ENCODE peak calls at places on chromosomes 2 and 18, in four cellular contexts. Z is neural progenitor cell, L is right cardiac atrium, B is neuronal stem cell. J is an unnamed sample.
A peak's percentile ranks its signal among the peaks of the same experiment; 100 is the strongest.

GRCh38 chr2:37551783-37552182 is 119.7 kb downstream of the CDC42EP3 start:
- DNase-seq in L (no peak), Z (no peak), B (no peak), J (no peak)

GRCh38 chr2:144431384-144431783 is 88.5 kb downstream of the ZEB2 start:
- DNase-seq in B (no peak), L (peak; percentile 26), Z (peak; percentile 54), J (peak; percentile 93)

GRCh38 chr2:201122276-201122675 is 6.3 kb downstream of the CFLAR start:
- DNase-seq in B (no peak), L (no peak), Z (no peak), J (no peak)

GRCh38 chr2:3659447-3660432 is 1.7 kb downstream of the ALLC start:
- DNase-seq in Z (no peak), L (peak; percentile 80), B (no peak), J (no peak)

GRCh38 chr2:167404896-167405295 is 516.6 kb downstream of the XIRP2 start:
- DNase-seq in B (no peak), Z (no peak), L (no peak), J (no peak)

GRCh38 chr2:26889796-26890195 is 41.9 kb downstream of the DPYSL5 start:
- DNase-seq in L (no peak), B (no peak), Z (no peak), J (no peak)

GRCh38 chr2:5921081-5921642 is 229.0 kb downstream of the SOX11 start:
- DNase-seq in B (no peak), L (peak; percentile 50), Z (no peak), J (no peak)

GRCh38 chr2:36337354-36337753 is 18.2 kb upstream of the CRIM1 start:
- DNase-seq in Z (no peak), L (no peak), B (no peak), J (no peak)

GRCh38 chr18:35076556-35076955 is 35.3 kb downstream of the MAPRE2 start:
- DNase-seq in L (no peak), Z (no peak), B (no peak), J (no peak)

GRCh38 chr18:903703-904102 is 968 bp upstream of the ADCYAP1 start:
- DNase-seq in L (peak; percentile 80), Z (peak; percentile 86), B (no peak), J (peak; percentile 82)

GRCh38 chr18:4264347-4264791 is 190.7 kb downstream of the DLGAP1 start:
- DNase-seq in L (peak; percentile 49), Z (no peak), B (no peak), J (no peak)

GRCh38 chr2:169082995-169083394 is 13.6 kb downstream of the DHRS9 start:
- DNase-seq in L (no peak), B (no peak), Z (no peak), J (no peak)

GRCh38 chr2:109428841-109429710 is 184.7 kb downstream of the SEPTIN10 start:
- DNase-seq in L (no peak), Z (no peak), B (no peak), J (no peak)

GRCh38 chr18:63454497-63454896 is 22.3 kb upstream of the SERPINB5 start:
- DNase-seq in L (no peak), Z (no peak), B (no peak), J (no peak)

GRCh38 chr2:241490825-241491505 is 17.4 kb downstream of the STK25 start:
- DNase-seq in B (no peak), L (no peak), Z (no peak), J (no peak)

GRCh38 chr2:75561566-75562512 is 1.1 kb upstream of the EVA1A start:
- DNase-seq in B (no peak), Z (no peak), L (no peak), J (no peak)

DNA sequence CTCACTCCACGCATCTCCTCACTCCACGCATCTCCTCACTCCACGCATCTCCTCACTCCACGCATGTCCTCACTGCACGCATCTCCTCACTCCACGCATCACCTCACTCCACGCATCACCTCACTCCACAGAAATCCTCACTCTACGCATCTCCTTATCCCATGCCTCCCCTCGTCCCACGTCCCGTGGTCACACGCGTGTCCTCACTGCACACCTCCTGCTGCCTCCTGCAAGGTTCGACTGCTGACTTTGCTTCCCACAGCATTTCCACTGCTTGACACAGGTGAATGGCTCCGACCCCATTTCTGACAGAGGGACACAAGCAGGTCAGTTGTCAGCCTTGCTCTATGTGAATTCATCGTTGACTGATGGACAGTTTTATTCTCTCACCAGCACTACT is 103.0 kb downstream of the USP40 start:
- DNase-seq in Z (no peak), L (peak; percentile 13), B (no peak), J (no peak)
- H3K27me3 ChIP-seq in Z (no peaks in the 10 kb centered on the region), L (no peaks in the 10 kb centered on the region), B (no peaks in the 10 kb centered on the region), J (no peaks in the 10 kb centered on the region)

GRCh38 chr2:30149976-30150375 is 3.2 kb downstream of the YPEL5 start:
- DNase-seq in L (no peak), B (no peak), Z (no peak), J (no peak)
- H3K4me3 ChIP-seq in L (no peak overlapping the region), B (no peak overlapping the region), Z (peak overlapping the region; percentile 15), J (no peak overlapping the region)

DNA sequence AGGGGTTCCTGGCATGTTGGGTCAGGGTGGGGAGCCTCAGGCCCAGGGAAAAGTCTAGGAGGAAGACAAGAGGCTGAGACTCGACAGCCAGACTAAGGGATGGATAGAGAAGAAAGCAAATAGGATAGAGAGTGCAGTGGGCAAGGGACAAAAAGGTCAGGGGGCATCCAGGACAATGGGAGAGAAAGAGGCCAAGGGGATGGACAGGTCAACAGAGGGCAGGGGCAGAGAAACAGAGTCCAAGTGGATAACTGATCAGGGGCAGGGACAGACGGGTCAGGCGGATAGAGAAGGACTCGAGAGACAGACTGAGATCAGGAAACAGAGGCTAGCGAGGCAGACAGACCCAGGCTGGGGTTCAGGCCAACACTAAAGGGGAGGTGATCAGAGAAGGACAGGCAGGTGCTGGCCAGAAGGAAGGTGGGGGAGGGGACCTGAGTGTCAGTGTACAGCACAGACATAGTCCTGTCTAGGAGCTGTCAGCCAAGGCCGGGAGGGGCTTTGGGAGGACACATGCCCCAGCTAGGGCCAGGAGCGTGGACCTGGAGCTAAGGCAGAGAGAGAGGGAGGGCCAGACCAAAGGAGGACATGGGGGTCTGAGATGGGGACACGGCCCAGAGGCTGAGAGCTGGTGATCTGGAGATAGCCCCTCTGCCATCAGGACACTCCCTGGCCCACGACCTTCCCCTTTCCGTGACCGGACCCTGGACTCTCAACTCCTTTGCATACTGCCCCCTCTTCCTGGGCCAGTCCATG is 12.2 kb downstream of the ASIC4 start:
- DNase-seq in L (peak; percentile 41), Z (peak; percentile 28), B (no peak), J (no peak)
- H3K27me3 ChIP-seq in L (no peaks in the 10 kb centered on the region), Z (peaks cover 56% of the 10 kb centered on the region), B (peaks cover 48% of the 10 kb centered on the region), J (peaks cover 37% of the 10 kb centered on the region)

GRCh38 chr18:23127145-23127544 is 8.1 kb upstream of the CABLES1 start:
- DNase-seq in B (no peak), L (no peak), Z (no peak), J (no peak)
- H3K4me3 ChIP-seq in B (no peak overlapping the region), L (no peak overlapping the region), Z (no peak overlapping the region), J (no peak overlapping the region)

DNA sequence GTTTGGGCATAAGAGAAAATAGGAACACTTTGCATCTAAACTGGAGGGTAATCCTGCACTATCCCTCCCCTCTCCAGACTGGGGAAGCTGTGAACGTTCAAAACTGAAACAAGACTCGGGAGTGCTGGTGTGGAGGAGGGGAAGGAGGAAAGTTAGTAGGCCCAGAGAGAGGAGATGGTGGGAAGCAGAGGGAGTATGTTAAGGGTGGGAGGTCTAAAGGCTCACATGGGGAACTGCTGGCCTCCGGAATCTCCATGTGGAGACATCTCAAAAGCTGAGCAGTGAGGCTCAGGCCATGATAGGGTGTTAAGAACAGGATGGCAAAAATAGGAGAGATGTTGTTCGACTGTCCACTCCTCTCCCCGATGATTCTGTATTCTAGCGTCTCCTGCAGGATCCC is 47.9 kb downstream of the ADD2 start:
- DNase-seq in B (no peak), L (no peak), Z (no peak), J (no peak)
- H3K27me3 ChIP-seq in B (no peaks in the 10 kb centered on the region), L (no peaks in the 10 kb centered on the region), Z (no peaks in the 10 kb centered on the region), J (no peaks in the 10 kb centered on the region)

GRCh38 chr2:61435291-61435690 is 35.6 kb downstream of the USP34 start:
- DNase-seq in B (no peak), L (no peak), Z (no peak), J (no peak)
- H3K4me3 ChIP-seq in B (no peak overlapping the region), L (no peak overlapping the region), Z (no peak overlapping the region), J (no peak overlapping the region)

DNA sequence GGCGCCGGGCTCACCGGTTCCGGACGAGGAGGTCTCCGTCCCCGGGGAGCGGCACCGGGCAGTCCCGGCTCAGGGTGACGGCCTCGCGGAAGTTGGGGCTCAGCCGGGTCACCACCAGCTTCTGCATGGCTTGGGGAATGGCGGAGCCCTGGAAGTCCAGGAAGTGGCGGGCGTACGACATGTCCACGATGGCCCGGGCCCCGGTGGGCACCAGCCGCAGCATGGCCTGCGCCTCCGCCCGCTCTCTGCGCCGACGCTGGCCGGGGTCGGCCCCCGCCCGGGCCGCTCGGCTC is 157 bp downstream of the PTGR3 start:
- DNase-seq in L (no peak), Z (no peak), B (no peak), J (no peak)
- H3K27me3 ChIP-seq in L (no peaks in the 10 kb centered on the region), Z (peaks cover 90% of the 10 kb centered on the region), B (peaks cover 68% of the 10 kb centered on the region), J (no peaks in the 10 kb centered on the region)

DNA sequence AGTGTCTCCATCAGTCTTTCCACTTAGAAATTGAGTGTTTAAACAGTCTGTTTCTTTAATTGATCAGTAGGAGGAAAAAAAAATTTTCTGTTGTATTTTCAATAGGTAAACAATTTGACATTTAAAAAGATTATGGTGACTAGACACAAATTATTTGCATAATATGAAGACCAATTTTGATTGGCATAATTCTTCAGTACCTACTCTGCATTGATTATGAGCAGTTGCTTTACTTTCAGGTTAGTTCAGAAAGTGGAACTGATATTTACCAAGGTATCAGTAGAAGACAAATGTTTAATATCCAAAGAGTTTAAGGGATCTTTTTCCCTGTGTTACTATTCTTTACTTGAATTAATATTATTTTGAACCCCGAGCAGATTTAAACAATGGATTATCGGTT is 2.6 kb downstream of the ADAM23 start:
- DNase-seq in L (no peak), B (no peak), Z (no peak), J (no peak)
- H3K4me3 ChIP-seq in L (no peak overlapping the region), B (no peak overlapping the region), Z (no peak overlapping the region), J (no peak overlapping the region)